ENCODE peak calls at places on chromosomes 13 and 19, in ten cellular contexts. One of them, this sample, is unnamed.

GRCh38 chr13:113919761-113920160 is 54.1 kb downstream of the C13orf46 start:
- DNase-seq in fibroblast of mammary gland: no peak
- DNase-seq in GM23338: no peak
- DNase-seq in psoas muscle: no peak
- DNase-seq in left ventricle myocardium inferior: no peak
- DNase-seq in uterus: no peak
- DNase-seq in brain microvascular endothelial cell: no peak
- DNase-seq in fibroblast of lung: no peak
- DNase-seq in dorsolateral prefrontal cortex: no peak
- DNase-seq in choroid plexus epithelial cell: no peak
- DNase-seq in this sample: no peak

GRCh38 chr13:71786815-71787214 is 80.2 kb downstream of the DACH1 start:
- DNase-seq in GM23338: peak; percentile 28
- DNase-seq in psoas muscle: no peak
- DNase-seq in fibroblast of lung: no peak
- DNase-seq in left ventricle myocardium inferior: no peak
- DNase-seq in fibroblast of mammary gland: no peak
- DNase-seq in dorsolateral prefrontal cortex: no peak
- DNase-seq in uterus: no peak
- DNase-seq in choroid plexus epithelial cell: no peak
- DNase-seq in brain microvascular endothelial cell: no peak
- DNase-seq in this sample: no peak

GRCh38 chr13:95678967-95679366 is 2.0 kb downstream of the DNAJC3 start:
- DNase-seq in brain microvascular endothelial cell: no peak
- DNase-seq in psoas muscle: no peak
- DNase-seq in GM23338: no peak
- DNase-seq in choroid plexus epithelial cell: no peak
- DNase-seq in uterus: no peak
- DNase-seq in dorsolateral prefrontal cortex: no peak
- DNase-seq in left ventricle myocardium inferior: no peak
- DNase-seq in fibroblast of mammary gland: no peak
- DNase-seq in fibroblast of lung: no peak
- DNase-seq in this sample: no peak

GRCh38 chr19:22627526-22627925 is 6.6 kb upstream of the ZNF492 start:
- DNase-seq in fibroblast of lung: no peak
- DNase-seq in choroid plexus epithelial cell: no peak
- DNase-seq in fibroblast of mammary gland: no peak
- DNase-seq in brain microvascular endothelial cell: no peak
- DNase-seq in left ventricle myocardium inferior: no peak
- DNase-seq in psoas muscle: no peak
- DNase-seq in GM23338: no peak
- DNase-seq in uterus: no peak
- DNase-seq in dorsolateral prefrontal cortex: no peak
- DNase-seq in this sample: no peak

GRCh38 chr13:86368924-86369323 is 569.7 kb upstream of the SLITRK6 start:
- DNase-seq in psoas muscle: no peak
- DNase-seq in dorsolateral prefrontal cortex: no peak
- DNase-seq in fibroblast of mammary gland: no peak
- DNase-seq in left ventricle myocardium inferior: no peak
- DNase-seq in choroid plexus epithelial cell: no peak
- DNase-seq in uterus: no peak
- DNase-seq in brain microvascular endothelial cell: no peak
- DNase-seq in fibroblast of lung: no peak
- DNase-seq in GM23338: no peak
- DNase-seq in this sample: no peak

GRCh38 chr13:52447354-52447753 is 3.1 kb downstream of the VPS36 start:
- DNase-seq in choroid plexus epithelial cell: no peak
- DNase-seq in fibroblast of lung: peak; percentile 14
- DNase-seq in left ventricle myocardium inferior: no peak
- DNase-seq in uterus: no peak
- DNase-seq in psoas muscle: no peak
- DNase-seq in brain microvascular endothelial cell: no peak
- DNase-seq in GM23338: no peak
- DNase-seq in fibroblast of mammary gland: no peak
- DNase-seq in dorsolateral prefrontal cortex: no peak
- DNase-seq in this sample: no peak

GRCh38 chr13:78020861-78021260 is 102.2 kb upstream of the EDNRB start:
- DNase-seq in left ventricle myocardium inferior: no peak
- DNase-seq in fibroblast of lung: no peak
- DNase-seq in psoas muscle: no peak
- DNase-seq in fibroblast of mammary gland: no peak
- DNase-seq in GM23338: no peak
- DNase-seq in dorsolateral prefrontal cortex: peak; percentile 39
- DNase-seq in choroid plexus epithelial cell: no peak
- DNase-seq in brain microvascular endothelial cell: no peak
- DNase-seq in uterus: no peak
- DNase-seq in this sample: no peak

GRCh38 chr19:1651548-1652394 is 644 bp downstream of the TCF3 start:
- DNase-seq in fibroblast of mammary gland: peak; percentile 25
- DNase-seq in psoas muscle: peak; percentile 54
- DNase-seq in choroid plexus epithelial cell: peak; percentile 39
- DNase-seq in fibroblast of lung: peak; percentile 23
- DNase-seq in brain microvascular endothelial cell: no peak
- DNase-seq in uterus: peak; percentile 39
- DNase-seq in dorsolateral prefrontal cortex: no peak
- DNase-seq in left ventricle myocardium inferior: peak; percentile 41
- DNase-seq in GM23338: peak; percentile 58
- DNase-seq in this sample: no peak

DNA sequence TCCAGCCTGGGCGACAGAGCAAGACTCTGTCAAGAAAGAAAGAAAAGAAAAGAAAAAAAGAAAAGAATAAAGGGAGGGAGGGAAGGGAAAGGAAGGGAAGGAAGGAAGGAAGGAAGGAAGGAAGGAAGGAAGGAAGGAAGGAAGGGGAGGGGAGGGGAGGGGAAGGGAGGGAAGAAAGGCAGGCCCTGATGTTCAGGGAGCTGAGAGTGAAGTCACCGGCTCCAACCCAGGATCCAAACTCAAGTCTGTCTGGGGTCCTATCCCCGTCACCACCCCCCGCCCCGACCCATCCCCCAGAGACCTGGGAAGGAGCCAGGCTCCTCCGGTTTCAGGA is 5.8 kb upstream of the RDH13 start:
- DNase-seq in choroid plexus epithelial cell: no peak
- DNase-seq in brain microvascular endothelial cell: no peak
- DNase-seq in fibroblast of mammary gland: no peak
- DNase-seq in left ventricle myocardium inferior: no peak
- DNase-seq in GM23338: no peak
- DNase-seq in fibroblast of lung: no peak
- DNase-seq in uterus: no peak
- DNase-seq in psoas muscle: no peak
- DNase-seq in dorsolateral prefrontal cortex: no peak
- DNase-seq in this sample: no peak
- H3K4me3 ChIP-seq in choroid plexus epithelial cell: no peak overlapping the region
- H3K4me3 ChIP-seq in brain microvascular endothelial cell: no peak overlapping the region
- H3K4me3 ChIP-seq in fibroblast of mammary gland: no peak overlapping the region
- H3K4me3 ChIP-seq in left ventricle myocardium inferior: peak overlapping the region; percentile 40
- H3K4me3 ChIP-seq in GM23338: peak overlapping the region; percentile 70
- H3K4me3 ChIP-seq in fibroblast of lung: no peak overlapping the region
- H3K4me3 ChIP-seq in uterus: no peak overlapping the region
- H3K4me3 ChIP-seq in psoas muscle: no peak overlapping the region
- H3K4me3 ChIP-seq in dorsolateral prefrontal cortex: no peak overlapping the region
- H3K4me3 ChIP-seq in this sample: peak overlapping the region; percentile 45

GRCh38 chr19:3656073-3656746 is 29.6 kb upstream of the CACTIN start:
- DNase-seq in psoas muscle: no peak
- DNase-seq in choroid plexus epithelial cell: no peak
- DNase-seq in fibroblast of mammary gland: peak; percentile 27
- DNase-seq in GM23338: no peak
- DNase-seq in fibroblast of lung: peak; percentile 37
- DNase-seq in left ventricle myocardium inferior: no peak
- DNase-seq in dorsolateral prefrontal cortex: no peak
- DNase-seq in brain microvascular endothelial cell: no peak
- DNase-seq in uterus: no peak
- DNase-seq in this sample: no peak

GRCh38 chr19:3658004-3658822 is 31.6 kb upstream of the CACTIN start:
- DNase-seq in fibroblast of mammary gland: no peak
- DNase-seq in GM23338: no peak
- DNase-seq in psoas muscle: no peak
- DNase-seq in uterus: no peak
- DNase-seq in fibroblast of lung: no peak
- DNase-seq in choroid plexus epithelial cell: no peak
- DNase-seq in left ventricle myocardium inferior: peak; percentile 40
- DNase-seq in dorsolateral prefrontal cortex: no peak
- DNase-seq in brain microvascular endothelial cell: no peak
- DNase-seq in this sample: peak; percentile 55

GRCh38 chr19:3655402-3656072 is 28.9 kb upstream of the CACTIN start:
- DNase-seq in fibroblast of lung: peak; percentile 95
- DNase-seq in uterus: peak; percentile 75
- DNase-seq in brain microvascular endothelial cell: peak; percentile 89
- DNase-seq in left ventricle myocardium inferior: no peak
- DNase-seq in choroid plexus epithelial cell: peak; percentile 85
- DNase-seq in dorsolateral prefrontal cortex: peak; percentile 82
- DNase-seq in fibroblast of mammary gland: peak; percentile 94
- DNase-seq in GM23338: no peak
- DNase-seq in psoas muscle: peak; percentile 55
- DNase-seq in this sample: no peak

GRCh38 chr19:3657395-3657769 is 30.8 kb upstream of the CACTIN start:
- DNase-seq in fibroblast of lung: no peak
- DNase-seq in dorsolateral prefrontal cortex: no peak
- DNase-seq in GM23338: no peak
- DNase-seq in brain microvascular endothelial cell: no peak
- DNase-seq in choroid plexus epithelial cell: no peak
- DNase-seq in psoas muscle: no peak
- DNase-seq in left ventricle myocardium inferior: no peak
- DNase-seq in uterus: no peak
- DNase-seq in fibroblast of mammary gland: no peak
- DNase-seq in this sample: no peak

GRCh38 chr19:3656747-3657394 is 30.3 kb upstream of the CACTIN start:
- DNase-seq in fibroblast of lung: no peak
- DNase-seq in uterus: no peak
- DNase-seq in GM23338: no peak
- DNase-seq in choroid plexus epithelial cell: no peak
- DNase-seq in dorsolateral prefrontal cortex: no peak
- DNase-seq in psoas muscle: no peak
- DNase-seq in fibroblast of mammary gland: no peak
- DNase-seq in brain microvascular endothelial cell: no peak
- DNase-seq in left ventricle myocardium inferior: no peak
- DNase-seq in this sample: no peak
- TF ChIP-seq CTCF in fibroblast of lung: no peak
- TF ChIP-seq CTCF in uterus: no peak
- TF ChIP-seq CTCF in GM23338: no peak
- TF ChIP-seq CTCF in choroid plexus epithelial cell: peak; percentile 18
- TF ChIP-seq CTCF in dorsolateral prefrontal cortex: no peak
- TF ChIP-seq CTCF in psoas muscle: no peak
- TF ChIP-seq CTCF in fibroblast of mammary gland: no peak
- TF ChIP-seq CTCF in brain microvascular endothelial cell: peak; percentile 30
- TF ChIP-seq CTCF in left ventricle myocardium inferior: no peak
- TF ChIP-seq CTCF in this sample: no peak

DNA sequence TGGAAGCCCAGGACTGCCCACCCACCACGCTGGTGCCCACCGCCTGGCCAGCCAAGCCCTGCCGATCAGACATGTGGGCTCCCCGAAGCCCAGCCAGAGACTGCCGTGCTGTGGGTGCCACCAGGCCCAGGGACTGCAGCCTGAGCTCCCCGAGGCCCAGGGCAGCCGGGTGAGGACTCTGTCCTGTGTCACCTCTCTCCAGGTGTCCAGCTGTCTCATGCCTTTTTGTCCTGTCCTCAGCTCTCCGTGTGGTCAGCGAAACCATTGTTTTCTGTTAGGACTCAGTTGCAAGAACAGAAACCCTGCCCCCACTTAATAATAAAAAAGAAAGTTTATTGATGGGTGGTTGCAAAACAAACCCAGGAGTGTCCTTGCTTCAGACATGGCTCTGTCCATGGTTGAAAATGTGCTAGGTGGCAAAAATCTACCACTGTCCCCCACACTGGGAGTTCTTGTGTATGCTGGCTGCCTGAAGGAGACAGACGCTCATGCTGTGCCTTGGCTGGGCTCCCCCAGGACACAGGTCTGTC is 9.9 kb downstream of the PLEKHF1 start:
- DNase-seq in brain microvascular endothelial cell: no peak
- DNase-seq in dorsolateral prefrontal cortex: no peak
- DNase-seq in left ventricle myocardium inferior: no peak
- DNase-seq in uterus: no peak
- DNase-seq in choroid plexus epithelial cell: no peak
- DNase-seq in GM23338: no peak
- DNase-seq in fibroblast of lung: no peak
- DNase-seq in fibroblast of mammary gland: no peak
- DNase-seq in psoas muscle: no peak
- DNase-seq in this sample: no peak
- H3K4me3 ChIP-seq in brain microvascular endothelial cell: no peak overlapping the region
- H3K4me3 ChIP-seq in dorsolateral prefrontal cortex: no peak overlapping the region
- H3K4me3 ChIP-seq in left ventricle myocardium inferior: no peak overlapping the region
- H3K4me3 ChIP-seq in uterus: no peak overlapping the region
- H3K4me3 ChIP-seq in choroid plexus epithelial cell: no peak overlapping the region
- H3K4me3 ChIP-seq in GM23338: no peak overlapping the region
- H3K4me3 ChIP-seq in fibroblast of lung: no peak overlapping the region
- H3K4me3 ChIP-seq in fibroblast of mammary gland: no peak overlapping the region
- H3K4me3 ChIP-seq in psoas muscle: no peak overlapping the region
- H3K4me3 ChIP-seq in this sample: no peak overlapping the region

GRCh38 chr19:47508721-47509120 is 6.1 kb downstream of the NAPA start:
- DNase-seq in fibroblast of lung: no peak
- DNase-seq in psoas muscle: no peak
- DNase-seq in choroid plexus epithelial cell: no peak
- DNase-seq in GM23338: no peak
- DNase-seq in uterus: no peak
- DNase-seq in brain microvascular endothelial cell: no peak
- DNase-seq in fibroblast of mammary gland: no peak
- DNase-seq in left ventricle myocardium inferior: no peak
- DNase-seq in dorsolateral prefrontal cortex: no peak
- DNase-seq in this sample: no peak

GRCh38 chr19:47507031-47507430 is 7.8 kb downstream of the NAPA start:
- DNase-seq in choroid plexus epithelial cell: no peak
- DNase-seq in uterus: no peak
- DNase-seq in dorsolateral prefrontal cortex: peak; percentile 69
- DNase-seq in fibroblast of lung: no peak
- DNase-seq in GM23338: no peak
- DNase-seq in brain microvascular endothelial cell: no peak
- DNase-seq in psoas muscle: no peak
- DNase-seq in left ventricle myocardium inferior: no peak
- DNase-seq in fibroblast of mammary gland: no peak
- DNase-seq in this sample: no peak

GRCh38 chr19:47506459-47506858 is 8.4 kb downstream of the NAPA start:
- DNase-seq in left ventricle myocardium inferior: no peak
- DNase-seq in psoas muscle: no peak
- DNase-seq in uterus: no peak
- DNase-seq in GM23338: no peak
- DNase-seq in dorsolateral prefrontal cortex: no peak
- DNase-seq in choroid plexus epithelial cell: no peak
- DNase-seq in fibroblast of lung: no peak
- DNase-seq in brain microvascular endothelial cell: no peak
- DNase-seq in fibroblast of mammary gland: no peak
- DNase-seq in this sample: no peak

GRCh38 chr19:47509170-47509847 is 5.6 kb downstream of the NAPA start:
- DNase-seq in fibroblast of lung: no peak
- DNase-seq in left ventricle myocardium inferior: no peak
- DNase-seq in choroid plexus epithelial cell: no peak
- DNase-seq in psoas muscle: no peak
- DNase-seq in fibroblast of mammary gland: no peak
- DNase-seq in GM23338: no peak
- DNase-seq in uterus: no peak
- DNase-seq in brain microvascular endothelial cell: no peak
- DNase-seq in dorsolateral prefrontal cortex: no peak
- DNase-seq in this sample: no peak

DNA sequence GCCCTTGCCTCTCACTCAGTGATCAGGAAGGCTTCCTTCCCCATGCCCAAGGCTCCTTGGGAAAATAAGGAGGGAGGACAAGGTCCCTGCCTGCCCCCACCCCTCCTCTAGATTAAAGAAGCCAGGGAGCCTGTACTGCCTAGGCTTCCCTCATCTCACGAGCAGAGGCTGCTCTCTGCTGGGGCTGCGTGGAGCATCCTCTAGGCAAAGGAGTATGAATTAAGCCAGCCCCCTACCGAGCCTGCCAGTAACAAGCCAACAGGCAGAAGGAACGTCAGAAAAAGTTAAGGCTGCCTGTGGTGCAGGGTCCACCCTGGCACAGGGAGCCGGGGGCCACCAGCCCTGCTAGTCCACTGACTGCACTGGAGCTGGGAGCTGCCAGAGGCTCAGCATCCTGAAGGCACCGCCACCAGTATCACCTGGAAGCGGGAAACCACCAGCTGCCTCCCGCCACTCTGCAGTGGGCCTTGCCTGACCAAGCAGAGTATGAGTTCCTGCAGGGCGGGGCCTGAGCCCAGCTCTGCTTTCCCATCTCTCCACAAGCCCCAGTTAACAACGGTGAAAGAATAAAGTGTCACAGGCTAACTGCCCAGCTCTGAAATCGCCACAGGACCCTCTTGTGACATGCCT is 6.8 kb downstream of the NAPA start:
- DNase-seq in uterus: no peak
- DNase-seq in dorsolateral prefrontal cortex: no peak
- DNase-seq in brain microvascular endothelial cell: no peak
- DNase-seq in choroid plexus epithelial cell: peak; percentile 34
- DNase-seq in fibroblast of mammary gland: no peak
- DNase-seq in psoas muscle: no peak
- DNase-seq in GM23338: peak; percentile 36
- DNase-seq in fibroblast of lung: no peak
- DNase-seq in left ventricle myocardium inferior: no peak
- DNase-seq in this sample: no peak
- TF ChIP-seq CTCF in uterus: no peak
- TF ChIP-seq CTCF in dorsolateral prefrontal cortex: peak; percentile 36
- TF ChIP-seq CTCF in brain microvascular endothelial cell: no peak
- TF ChIP-seq CTCF in choroid plexus epithelial cell: no peak
- TF ChIP-seq CTCF in fibroblast of mammary gland: no peak
- TF ChIP-seq CTCF in psoas muscle: no peak
- TF ChIP-seq CTCF in GM23338: no peak
- TF ChIP-seq CTCF in fibroblast of lung: no peak
- TF ChIP-seq CTCF in left ventricle myocardium inferior: no peak
- TF ChIP-seq CTCF in this sample: peak; percentile 9